ENCODE peak calls at places on chromosomes 16 and 17, in six cellular contexts. One of them, this sample, is unnamed. For H3K4me1, the result is how much of the 10 kb centered on the place peaks cover.

GRCh38 chr17:29569245-29569950 is 897 bp downstream of the TP53I13 start:
- DNase-seq in GM23338: no peak
- DNase-seq in IMR-90: peak
- DNase-seq in effector memory CD4-positive, alpha-beta T cell: no peak
- DNase-seq in left ventricle myocardium inferior: no peak
- DNase-seq in thoracic aorta: no peak
- DNase-seq in this sample: no peak

GRCh38 chr17:62665599-62665998 is 38.1 kb downstream of the MRC2 start:
- DNase-seq in IMR-90: no peak
- DNase-seq in effector memory CD4-positive, alpha-beta T cell: no peak
- DNase-seq in left ventricle myocardium inferior: no peak
- DNase-seq in thoracic aorta: no peak
- DNase-seq in GM23338: no peak
- DNase-seq in this sample: no peak

GRCh38 chr17:38921756-38922411 is 3.5 kb upstream of the LASP1NB start:
- DNase-seq in IMR-90: no peak
- DNase-seq in thoracic aorta: no peak
- DNase-seq in left ventricle myocardium inferior: no peak
- DNase-seq in GM23338: peak
- DNase-seq in effector memory CD4-positive, alpha-beta T cell: no peak
- DNase-seq in this sample: no peak

GRCh38 chr17:28317965-28318758 is 838 bp upstream of the TMEM97 start:
- DNase-seq in left ventricle myocardium inferior: no peak
- DNase-seq in IMR-90: no peak
- DNase-seq in GM23338: peak
- DNase-seq in effector memory CD4-positive, alpha-beta T cell: no peak
- DNase-seq in thoracic aorta: no peak
- DNase-seq in this sample: no peak

GRCh38 chr16:26247063-26247462 is 555.3 kb downstream of the HS3ST4 start:
- DNase-seq in effector memory CD4-positive, alpha-beta T cell: no peak
- DNase-seq in GM23338: no peak
- DNase-seq in thoracic aorta: no peak
- DNase-seq in IMR-90: no peak
- DNase-seq in left ventricle myocardium inferior: no peak
- DNase-seq in this sample: no peak

GRCh38 chr16:85173981-85174751 is 61.9 kb upstream of the CIBAR2 start:
- DNase-seq in left ventricle myocardium inferior: no peak
- DNase-seq in thoracic aorta: no peak
- DNase-seq in IMR-90: peak
- DNase-seq in GM23338: peak
- DNase-seq in effector memory CD4-positive, alpha-beta T cell: no peak
- DNase-seq in this sample: no peak

GRCh38 chr17:4101127-4101798 is 41.6 kb downstream of the ZZEF1 start:
- DNase-seq in left ventricle myocardium inferior: no peak
- DNase-seq in GM23338: no peak
- DNase-seq in IMR-90: peak
- DNase-seq in effector memory CD4-positive, alpha-beta T cell: peak
- DNase-seq in thoracic aorta: no peak
- DNase-seq in this sample: no peak

GRCh38 chr17:49277638-49278037 is 47.1 kb upstream of the PHOSPHO1 start:
- DNase-seq in effector memory CD4-positive, alpha-beta T cell: no peak
- DNase-seq in IMR-90: peak
- DNase-seq in left ventricle myocardium inferior: no peak
- DNase-seq in GM23338: no peak
- DNase-seq in thoracic aorta: no peak
- DNase-seq in this sample: no peak

GRCh38 chr16:64910351-64910750 is 211.5 kb downstream of the CDH11 start:
- DNase-seq in left ventricle myocardium inferior: peak
- DNase-seq in thoracic aorta: peak
- DNase-seq in GM23338: peak
- DNase-seq in effector memory CD4-positive, alpha-beta T cell: no peak
- DNase-seq in IMR-90: peak
- DNase-seq in this sample: peak

GRCh38 chr16:70753228-70753627 is 47.7 kb downstream of the VAC14 start:
- DNase-seq in effector memory CD4-positive, alpha-beta T cell: no peak
- DNase-seq in left ventricle myocardium inferior: no peak
- DNase-seq in GM23338: no peak
- DNase-seq in thoracic aorta: no peak
- DNase-seq in IMR-90: no peak
- DNase-seq in this sample: no peak

GRCh38 chr16:76956394-76956793 is 234.6 kb upstream of the MON1B start:
- DNase-seq in GM23338: peak
- DNase-seq in effector memory CD4-positive, alpha-beta T cell: no peak
- DNase-seq in left ventricle myocardium inferior: no peak
- DNase-seq in thoracic aorta: no peak
- DNase-seq in IMR-90: no peak
- DNase-seq in this sample: no peak

GRCh38 chr16:87114832-87115231 is 202.4 kb downstream of the C16orf95 start:
- DNase-seq in thoracic aorta: no peak
- DNase-seq in IMR-90: no peak
- DNase-seq in GM23338: no peak
- DNase-seq in effector memory CD4-positive, alpha-beta T cell: no peak
- DNase-seq in left ventricle myocardium inferior: no peak
- DNase-seq in this sample: no peak

GRCh38 chr16:17350212-17350611 is 120.5 kb downstream of the XYLT1 start:
- DNase-seq in GM23338: no peak
- DNase-seq in IMR-90: peak
- DNase-seq in left ventricle myocardium inferior: no peak
- DNase-seq in thoracic aorta: no peak
- DNase-seq in effector memory CD4-positive, alpha-beta T cell: no peak
- DNase-seq in this sample: no peak

GRCh38 chr17:69179227-69179952 is 37.7 kb upstream of the ABCA6 start:
- DNase-seq in effector memory CD4-positive, alpha-beta T cell: no peak
- DNase-seq in IMR-90: peak
- DNase-seq in left ventricle myocardium inferior: no peak
- DNase-seq in thoracic aorta: no peak
- DNase-seq in GM23338: peak
- DNase-seq in this sample: no peak

GRCh38 chr17:75983501-75984181 is 4.6 kb downstream of the TEN1 start:
- DNase-seq in thoracic aorta: no peak
- DNase-seq in left ventricle myocardium inferior: no peak
- DNase-seq in effector memory CD4-positive, alpha-beta T cell: no peak
- DNase-seq in GM23338: peak
- DNase-seq in IMR-90: no peak
- DNase-seq in this sample: no peak

GRCh38 chr17:14019186-14019956 is 49.9 kb upstream of the COX10 start:
- DNase-seq in thoracic aorta: no peak
- DNase-seq in left ventricle myocardium inferior: no peak
- DNase-seq in GM23338: no peak
- DNase-seq in effector memory CD4-positive, alpha-beta T cell: no peak
- DNase-seq in IMR-90: peak
- DNase-seq in this sample: no peak

GRCh38 chr16:19883296-19883951 is 1.2 kb downstream of the GPRC5B start:
- DNase-seq in left ventricle myocardium inferior: peak
- DNase-seq in GM23338: peak
- DNase-seq in thoracic aorta: no peak
- DNase-seq in IMR-90: peak
- DNase-seq in effector memory CD4-positive, alpha-beta T cell: no peak
- DNase-seq in this sample: peak

GRCh38 chr17:65204001-65204400 is 66.8 kb downstream of the RGS9 start:
- DNase-seq in GM23338: no peak
- DNase-seq in left ventricle myocardium inferior: no peak
- DNase-seq in IMR-90: no peak
- DNase-seq in thoracic aorta: no peak
- DNase-seq in effector memory CD4-positive, alpha-beta T cell: no peak
- DNase-seq in this sample: no peak

GRCh38 chr17:3892095-3892998 is 506 bp downstream of the CAMKK1 start:
- DNase-seq in left ventricle myocardium inferior: peak
- DNase-seq in effector memory CD4-positive, alpha-beta T cell: peak
- DNase-seq in IMR-90: peak
- DNase-seq in GM23338: peak
- DNase-seq in thoracic aorta: peak
- DNase-seq in this sample: peak

GRCh38 chr17:27630607-27631408 is at the start of gene LGALS9:
- DNase-seq in thoracic aorta: no peak
- DNase-seq in effector memory CD4-positive, alpha-beta T cell: no peak
- DNase-seq in GM23338: no peak
- DNase-seq in left ventricle myocardium inferior: no peak
- DNase-seq in IMR-90: peak
- DNase-seq in this sample: no peak

GRCh38 chr17:73586921-73587680 is 57.1 kb downstream of the SDK2 start:
- DNase-seq in left ventricle myocardium inferior: peak
- DNase-seq in thoracic aorta: no peak
- DNase-seq in effector memory CD4-positive, alpha-beta T cell: no peak
- DNase-seq in IMR-90: no peak
- DNase-seq in GM23338: no peak
- DNase-seq in this sample: no peak

GRCh38 chr17:15348030-15348429 is 6.6 kb upstream of the TEKT3 start:
- DNase-seq in thoracic aorta: no peak
- DNase-seq in left ventricle myocardium inferior: no peak
- DNase-seq in GM23338: no peak
- DNase-seq in effector memory CD4-positive, alpha-beta T cell: no peak
- DNase-seq in IMR-90: peak
- DNase-seq in this sample: no peak

GRCh38 chr17:40522250-40522960 is 21.0 kb upstream of the TNS4 start:
- DNase-seq in thoracic aorta: no peak
- DNase-seq in GM23338: no peak
- DNase-seq in left ventricle myocardium inferior: no peak
- DNase-seq in IMR-90: peak
- DNase-seq in effector memory CD4-positive, alpha-beta T cell: no peak
- DNase-seq in this sample: no peak

GRCh38 chr17:33651631-33652030 is 358.5 kb upstream of the ASIC2 start:
- DNase-seq in left ventricle myocardium inferior: no peak
- DNase-seq in thoracic aorta: no peak
- DNase-seq in GM23338: peak
- DNase-seq in IMR-90: peak
- DNase-seq in effector memory CD4-positive, alpha-beta T cell: no peak
- DNase-seq in this sample: no peak

GRCh38 chr17:79922161-79922569 is 82.9 kb upstream of the CBX4 start:
- DNase-seq in GM23338: no peak
- DNase-seq in effector memory CD4-positive, alpha-beta T cell: no peak
- DNase-seq in left ventricle myocardium inferior: no peak
- DNase-seq in thoracic aorta: no peak
- DNase-seq in IMR-90: no peak
- DNase-seq in this sample: no peak

GRCh38 chr16:30335598-30336474 is 19.3 kb downstream of the CD2BP2 start:
- DNase-seq in left ventricle myocardium inferior: no peak
- DNase-seq in GM23338: no peak
- DNase-seq in thoracic aorta: no peak
- DNase-seq in effector memory CD4-positive, alpha-beta T cell: peak
- DNase-seq in IMR-90: no peak
- DNase-seq in this sample: no peak

GRCh38 chr17:57869599-57870282 is 19.9 kb upstream of the MRPS23 start:
- DNase-seq in left ventricle myocardium inferior: no peak
- DNase-seq in IMR-90: peak
- DNase-seq in effector memory CD4-positive, alpha-beta T cell: no peak
- DNase-seq in thoracic aorta: no peak
- DNase-seq in GM23338: no peak
- DNase-seq in this sample: no peak
- H3K4me1 ChIP-seq in left ventricle myocardium inferior: half or more
- H3K4me1 ChIP-seq in IMR-90: under half
- H3K4me1 ChIP-seq in effector memory CD4-positive, alpha-beta T cell: under half
- H3K4me1 ChIP-seq in thoracic aorta: under half
- H3K4me1 ChIP-seq in GM23338: under half
- H3K4me1 ChIP-seq in this sample: half or more

GRCh38 chr16:56607675-56608042 is 725 bp upstream of the MT2A start:
- DNase-seq in GM23338: no peak
- DNase-seq in thoracic aorta: no peak
- DNase-seq in effector memory CD4-positive, alpha-beta T cell: no peak
- DNase-seq in IMR-90: no peak
- DNase-seq in left ventricle myocardium inferior: no peak
- DNase-seq in this sample: no peak

GRCh38 chr16:56610017-56610608 is 1.7 kb downstream of the MT2A start:
- DNase-seq in left ventricle myocardium inferior: no peak
- DNase-seq in GM23338: no peak
- DNase-seq in thoracic aorta: no peak
- DNase-seq in effector memory CD4-positive, alpha-beta T cell: peak
- DNase-seq in IMR-90: peak
- DNase-seq in this sample: peak

GRCh38 chr16:56609463-56609921 is 1.1 kb downstream of the MT2A start:
- DNase-seq in effector memory CD4-positive, alpha-beta T cell: peak
- DNase-seq in left ventricle myocardium inferior: no peak
- DNase-seq in IMR-90: peak
- DNase-seq in GM23338: no peak
- DNase-seq in thoracic aorta: no peak
- DNase-seq in this sample: peak

GRCh38 chr16:56608043-56608875 is at the start of gene MT2A:
- DNase-seq in IMR-90: peak
- DNase-seq in effector memory CD4-positive, alpha-beta T cell: peak
- DNase-seq in thoracic aorta: peak
- DNase-seq in GM23338: peak
- DNase-seq in left ventricle myocardium inferior: peak
- DNase-seq in this sample: peak

DNA sequence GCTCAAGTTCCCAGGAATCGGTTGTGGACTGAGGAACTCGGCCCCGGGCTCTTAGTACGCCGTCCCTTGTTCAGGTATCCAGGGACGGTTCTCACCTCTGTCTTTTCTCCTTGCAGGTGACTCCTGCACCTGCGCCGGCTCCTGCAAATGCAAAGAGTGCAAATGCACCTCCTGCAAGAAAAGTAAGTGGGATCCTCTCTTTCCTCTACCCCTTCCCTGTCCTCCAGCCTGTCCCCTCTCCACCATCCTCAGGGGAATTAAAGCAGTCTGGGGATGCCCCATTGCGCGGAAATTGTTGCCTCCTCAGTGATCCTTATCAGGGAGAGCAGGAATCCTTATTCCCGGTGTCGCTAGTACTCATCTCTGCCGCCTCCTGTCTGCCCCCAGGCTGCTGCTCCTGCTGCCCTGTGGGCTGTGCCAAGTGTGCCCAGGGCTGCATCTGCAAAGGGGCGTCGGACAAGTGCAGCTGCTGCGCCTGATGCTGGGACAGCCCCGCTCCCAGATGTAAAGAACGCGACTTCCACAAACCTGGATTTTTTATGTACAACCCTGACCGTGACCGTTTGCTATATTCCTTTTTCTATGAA is 585 bp downstream of the MT2A start:
- DNase-seq in GM23338: no peak
- DNase-seq in IMR-90: no peak
- DNase-seq in effector memory CD4-positive, alpha-beta T cell: no peak
- DNase-seq in thoracic aorta: no peak
- DNase-seq in left ventricle myocardium inferior: no peak
- DNase-seq in this sample: no peak
- H3K4me1 ChIP-seq in GM23338: under half
- H3K4me1 ChIP-seq in IMR-90: under half
- H3K4me1 ChIP-seq in effector memory CD4-positive, alpha-beta T cell: under half
- H3K4me1 ChIP-seq in thoracic aorta: under half
- H3K4me1 ChIP-seq in left ventricle myocardium inferior: half or more
- H3K4me1 ChIP-seq in this sample: half or more

GRCh38 chr17:77153487-77153886 is 12.7 kb downstream of the SEC14L1 start:
- DNase-seq in GM23338: no peak
- DNase-seq in IMR-90: no peak
- DNase-seq in effector memory CD4-positive, alpha-beta T cell: no peak
- DNase-seq in left ventricle myocardium inferior: no peak
- DNase-seq in thoracic aorta: no peak
- DNase-seq in this sample: no peak
- H3K4me1 ChIP-seq in GM23338: under half
- H3K4me1 ChIP-seq in IMR-90: under half
- H3K4me1 ChIP-seq in effector memory CD4-positive, alpha-beta T cell: under half
- H3K4me1 ChIP-seq in left ventricle myocardium inferior: half or more
- H3K4me1 ChIP-seq in thoracic aorta: under half
- H3K4me1 ChIP-seq in this sample: under half

DNA sequence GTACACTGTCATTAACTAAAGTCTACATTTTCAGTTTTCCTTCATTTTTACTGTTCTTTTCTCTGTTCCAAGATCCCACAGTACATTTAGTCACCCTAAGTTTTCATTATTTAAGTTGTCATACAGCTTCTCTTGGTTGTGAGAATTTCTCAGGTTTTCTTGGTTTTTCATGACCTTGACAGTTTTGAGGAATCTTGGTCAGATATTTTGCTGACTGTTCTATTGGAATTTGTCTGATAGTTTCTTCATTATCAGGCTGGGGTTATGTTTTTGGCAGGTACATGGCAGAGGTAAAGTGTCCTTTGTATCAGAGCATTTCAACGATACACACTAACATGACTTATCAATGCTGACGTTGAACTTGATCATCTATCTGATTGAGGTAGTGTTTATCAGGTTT is 19.6 kb downstream of the MBTD1 start:
- DNase-seq in IMR-90: no peak
- DNase-seq in effector memory CD4-positive, alpha-beta T cell: no peak
- DNase-seq in thoracic aorta: no peak
- DNase-seq in left ventricle myocardium inferior: no peak
- DNase-seq in GM23338: no peak
- DNase-seq in this sample: no peak
- H3K4me1 ChIP-seq in IMR-90: under half
- H3K4me1 ChIP-seq in effector memory CD4-positive, alpha-beta T cell: under half
- H3K4me1 ChIP-seq in thoracic aorta: under half
- H3K4me1 ChIP-seq in left ventricle myocardium inferior: under half
- H3K4me1 ChIP-seq in GM23338: under half
- H3K4me1 ChIP-seq in this sample: under half

This sample was measured in tibial nerve.